ENCODE peak calls at places on chromosomes 13 and 19, in six cellular contexts. I, Q, O, B, D and X are unnamed samples.
A peak's percentile ranks its signal among the peaks of the same experiment; 100 is the strongest.

GRCh38 chr13:33904431-33904830 is 86.5 kb downstream of the RFC3 start:
- DNase-seq in Q (no peak), D (no peak), B (no peak), O (no peak), I (no peak), X (no peak)

GRCh38 chr13:34640931-34641330 is 301.1 kb upstream of the NBEA start:
- DNase-seq in Q (no peak), O (no peak), I (no peak), D (no peak), B (no peak), X (no peak)

GRCh38 chr19:23460656-23461055 is 65.4 kb upstream of the ZNF91 start:
- DNase-seq in I (no peak), B (no peak), O (no peak), Q (no peak), D (no peak), X (no peak)

GRCh38 chr19:41547569-41547968 is 28.4 kb upstream of the CEACAM21 start:
- DNase-seq in B (no peak), Q (no peak), D (no peak), I (no peak), O (no peak), X (no peak)

GRCh38 chr19:46390121-46390858 is 23.1 kb downstream of the CCDC8 start:
- DNase-seq in D (no peak), O (no peak), B (no peak), Q (no peak), I (no peak), X (no peak)

GRCh38 chr19:41299755-41300089 is 10.2 kb upstream of the CCDC97 start:
- DNase-seq in Q (peak; percentile 78), I (peak; percentile 97), D (peak; percentile 77), O (no peak), B (peak; percentile 63), X (peak; percentile 88)

GRCh38 chr13:64675256-64675892 is 2554.8 kb downstream of the PCDH9 start:
- DNase-seq in B (no peak), I (peak; percentile 72), D (no peak), Q (peak; percentile 71), O (no peak), X (peak; percentile 77)

GRCh38 chr13:29438772-29439171 is 156.7 kb downstream of the SLC7A1 start:
- DNase-seq in D (no peak), O (no peak), Q (peak; percentile 46), B (no peak), I (no peak), X (no peak)

GRCh38 chr13:23657056-23657455 is 86.8 kb downstream of the TNFRSF19 start:
- DNase-seq in D (no peak), B (no peak), O (no peak), Q (no peak), I (no peak), X (no peak)

GRCh38 chr19:41864374-41864773 is 4.3 kb downstream of the RPS19 start:
- DNase-seq in B (no peak), Q (no peak), O (no peak), D (no peak), I (no peak), X (no peak)

GRCh38 chr19:45598267-45599011 is 3.6 kb downstream of the GPR4 start:
- DNase-seq in O (no peak), B (no peak), I (no peak), Q (no peak), D (no peak), X (no peak)

GRCh38 chr19:39416626-39417120 is 4.2 kb downstream of the PLEKHG2 start:
- DNase-seq in Q (no peak), I (peak; percentile 22), D (no peak), O (no peak), B (no peak), X (no peak)

GRCh38 chr13:41905600-41906254 is 55.2 kb downstream of the VWA8 start:
- DNase-seq in O (no peak), I (peak; percentile 52), D (no peak), Q (no peak), B (peak; percentile 32), X (peak; percentile 52)

GRCh38 chr13:48161530-48162179 is 66.8 kb upstream of the MED4 start:
- DNase-seq in Q (no peak), D (peak; percentile 63), I (no peak), O (no peak), B (no peak), X (no peak)

GRCh38 chr19:1522061-1522460 is 1.8 kb upstream of the PLK5 start:
- DNase-seq in B (no peak), Q (no peak), O (no peak), I (no peak), D (no peak), X (no peak)

GRCh38 chr19:18809149-18809978 is 18.3 kb upstream of the COMP start:
- DNase-seq in I (peak; percentile 70), D (peak; percentile 70), O (no peak), B (no peak), Q (peak; percentile 13), X (peak; percentile 82)

GRCh38 chr19:858868-859843 is at the start of gene CFD:
- DNase-seq in I (no peak), B (no peak), D (peak; percentile 69), O (no peak), Q (no peak), X (no peak)

GRCh38 chr13:91398413-91399188 is at the start of gene GPC5:
- DNase-seq in B (peak; percentile 70), I (peak; percentile 63), D (peak; percentile 90), O (peak; percentile 67), Q (peak; percentile 45), X (peak; percentile 80)

GRCh38 chr13:110705826-110706569 is at the start of gene CARS2:
- DNase-seq in D (peak; percentile 98), I (peak; percentile 97), O (peak; percentile 86), B (peak; percentile 86), Q (peak; percentile 93), X (peak; percentile 99)

GRCh38 chr13:98141938-98142426 is 912 bp upstream of the FARP1 start:
- DNase-seq in D (no peak), Q (no peak), I (peak; percentile 63), O (no peak), B (no peak), X (peak; percentile 34)

GRCh38 chr19:5547881-5548280 is 19.9 kb downstream of the TINCR start:
- DNase-seq in I (peak; percentile 51), Q (peak; percentile 13), D (peak; percentile 50), O (no peak), B (no peak), X (peak; percentile 67)

GRCh38 chr13:28333204-28333900 is 161.6 kb downstream of the FLT1 start:
- DNase-seq in Q (no peak), D (no peak), I (no peak), B (no peak), O (no peak), X (no peak)

GRCh38 chr19:4108767-4109625 is 14.9 kb downstream of the MAP2K2 start:
- DNase-seq in I (no peak), Q (no peak), O (no peak), B (peak; percentile 79), D (peak; percentile 90), X (no peak)

GRCh38 chr19:4164262-4164661 is 10.8 kb downstream of the CREB3L3 start:
- DNase-seq in I (no peak), O (no peak), B (no peak), Q (no peak), D (no peak), X (no peak)